ENCODE peak calls at places on chromosomes 12 and 14, in seven cellular contexts. A, J, N, E, H, P and B are unnamed samples.

GRCh38 chr14:69993326-69993725 is 114.1 kb downstream of the SMOC1 start:
- DNase-seq in A (no peak), J (no peak), N (no peak), E (no peak), H (no peak), P (no peak), B (no peak)

GRCh38 chr12:47851303-47851952 is 31.7 kb upstream of the HDAC7 start:
- DNase-seq in A (no peak), J (no peak), N (no peak), E (no peak), H (no peak), P (no peak), B (no peak)

GRCh38 chr14:51806026-51806590 is 54.3 kb upstream of the GNG2 start:
- DNase-seq in A (no peak), J (no peak), N (no peak), E (no peak), H (no peak), P (no peak), B (no peak)

GRCh38 chr12:65511927-65512326 is 233.4 kb downstream of the MSRB3 start:
- DNase-seq in A (no peak), J (no peak), N (no peak), E (no peak), H (no peak), P (no peak), B (no peak)

GRCh38 chr14:24665440-24665991 is 31.5 kb upstream of the GZMB start:
- DNase-seq in A (no peak), J (no peak), N (no peak), E (no peak), H (no peak), P (no peak), B (no peak)

GRCh38 chr12:110928700-110929099 is 8.3 kb upstream of the MYL2 start:
- DNase-seq in A (no peak), J (peak; percentile 41), N (no peak), E (peak; percentile 95), H (no peak), P (no peak), B (no peak)

GRCh38 chr12:97308576-97309198 is 153.9 kb upstream of the RMST start:
- DNase-seq in A (no peak), J (no peak), N (no peak), E (peak; percentile 55), H (peak; percentile 14), P (no peak), B (no peak)

GRCh38 chr14:55609681-55610080 is 29.7 kb downstream of the KTN1 start:
- DNase-seq in A (no peak), J (no peak), N (no peak), E (no peak), H (no peak), P (no peak), B (no peak)

GRCh38 chr12:42361909-42362706 is 36.1 kb downstream of the PPHLN1 start:
- DNase-seq in A (no peak), J (no peak), N (no peak), E (no peak), H (no peak), P (no peak), B (no peak)

GRCh38 chr14:32379447-32379846 is 50.3 kb downstream of the AKAP6 start:
- DNase-seq in A (no peak), J (no peak), N (no peak), E (no peak), H (no peak), P (no peak), B (no peak)

GRCh38 chr12:2057793-2058408 is 5.1 kb downstream of the CACNA1C start:
- DNase-seq in A (no peak), J (no peak), N (no peak), E (no peak), H (no peak), P (no peak), B (no peak)

GRCh38 chr12:43893670-43894069 is 57.8 kb downstream of the TMEM117 start:
- DNase-seq in A (no peak), J (no peak), N (no peak), E (no peak), H (peak; percentile 35), P (no peak), B (no peak)

GRCh38 chr12:61487728-61488127 is 772.5 kb upstream of the USP15 start:
- DNase-seq in A (no peak), J (no peak), N (no peak), E (no peak), H (no peak), P (no peak), B (no peak)

GRCh38 chr12:3533703-3534386 is 42.8 kb downstream of the PRMT8 start:
- DNase-seq in A (no peak), J (peak; percentile 70), N (no peak), E (peak; percentile 95), H (no peak), P (peak; percentile 75), B (no peak)

GRCh38 chr14:22920697-22921096 is 1.7 kb upstream of the RBM23 start:
- DNase-seq in A (no peak), J (no peak), N (no peak), E (no peak), H (no peak), P (no peak), B (no peak)

GRCh38 chr12:133105620-133106019 is 24.5 kb downstream of the ZNF891 start:
- DNase-seq in A (no peak), J (no peak), N (no peak), E (no peak), H (no peak), P (no peak), B (no peak)

GRCh38 chr12:49340095-49340870 is 3.3 kb upstream of the C1QL4 start:
- DNase-seq in A (no peak), J (no peak), N (peak; percentile 7), E (no peak), H (no peak), P (no peak), B (no peak)

GRCh38 chr12:23204933-23205778 is 580.2 kb downstream of the ETNK1 start:
- DNase-seq in A (no peak), J (no peak), N (no peak), E (peak; percentile 65), H (peak; percentile 23), P (no peak), B (no peak)

GRCh38 chr12:16327963-16328362 is 19.5 kb upstream of the MGST1 start:
- DNase-seq in A (no peak), J (no peak), N (no peak), E (no peak), H (no peak), P (no peak), B (no peak)

GRCh38 chr14:50607181-50607580 is 47.2 kb downstream of the ATL1 start:
- DNase-seq in A (no peak), J (no peak), N (no peak), E (no peak), H (peak; percentile 32), P (no peak), B (no peak)

GRCh38 chr12:26746315-26746714 is 86.7 kb downstream of the ITPR2 start:
- DNase-seq in A (no peak), J (no peak), N (no peak), E (no peak), H (peak; percentile 50), P (no peak), B (no peak)

GRCh38 chr12:52569726-52570125 is 3.9 kb downstream of the KRT74 start:
- DNase-seq in A (no peak), J (no peak), N (no peak), E (no peak), H (no peak), P (no peak), B (no peak)

GRCh38 chr12:68242777-68243176 is 10.6 kb downstream of the IL22 start:
- DNase-seq in A (no peak), J (no peak), N (no peak), E (no peak), H (no peak), P (no peak), B (no peak)

GRCh38 chr14:52686176-52686575 is 9.2 kb downstream of the ERO1A start:
- DNase-seq in A (no peak), J (no peak), N (no peak), E (no peak), H (no peak), P (no peak), B (no peak)

GRCh38 chr14:104813286-104813685 is 12.4 kb downstream of the ZBTB42 start:
- DNase-seq in A (no peak), J (peak; percentile 4), N (no peak), E (no peak), H (no peak), P (no peak), B (no peak)

GRCh38 chr12:13982010-13982409 is 608 bp upstream of the GRIN2B start:
- DNase-seq in A (no peak), J (no peak), N (no peak), E (peak; percentile 20), H (no peak), P (no peak), B (no peak)

GRCh38 chr14:36293824-36294223 is 26.6 kb downstream of the MBIP start:
- DNase-seq in A (no peak), J (no peak), N (no peak), E (no peak), H (peak; percentile 35), P (no peak), B (no peak)

GRCh38 chr12:131137009-131137835 is 183.5 kb downstream of the ADGRD1 start:
- DNase-seq in A (no peak), J (no peak), N (no peak), E (no peak), H (no peak), P (no peak), B (no peak)

GRCh38 chr12:47004634-47005033 is 74.8 kb upstream of the PCED1B start:
- DNase-seq in A (no peak), J (peak; percentile 27), N (no peak), E (no peak), H (no peak), P (no peak), B (no peak)

GRCh38 chr12:25957898-25958253 is 606 bp upstream of the RASSF8 start:
- DNase-seq in A (no peak), J (peak; percentile 45), N (no peak), E (no peak), H (no peak), P (no peak), B (no peak)